ENCODE peak calls at places on chromosome 16, in six cellular contexts. H, Z, C, P, F and R are unnamed samples.

GRCh38 chr16:69382421-69382820 is 3.4 kb downstream of the TERF2 start:
- DNase-seq in Z (no peak), C (no peak), F (no peak), P (no peak), H (peak), R (no peak)

GRCh38 chr16:72877374-72878028 is 170.4 kb downstream of the ZFHX3 start:
- DNase-seq in F (peak), Z (no peak), P (peak), H (peak), C (no peak), R (no peak)

GRCh38 chr16:12387786-12388185 is 411.3 kb downstream of the SNX29 start:
- DNase-seq in F (no peak), P (no peak), Z (no peak), C (no peak), H (no peak), R (no peak)

GRCh38 chr16:14291941-14292825 is 221.1 kb downstream of the MRTFB start:
- DNase-seq in H (no peak), F (no peak), Z (no peak), C (no peak), P (no peak), R (no peak)

GRCh38 chr16:9546438-9546786 is 455.0 kb downstream of the HAPSTR1 start:
- DNase-seq in H (no peak), P (peak), Z (no peak), C (no peak), F (no peak), R (no peak)

GRCh38 chr16:49986351-49987124 is 38.5 kb upstream of the CNEP1R1 start:
- DNase-seq in P (peak), F (no peak), C (no peak), Z (no peak), H (peak), R (peak)

GRCh38 chr16:10935491-10935890 is 6.8 kb downstream of the DEXI start:
- DNase-seq in F (no peak), C (no peak), P (no peak), H (no peak), Z (no peak), R (no peak)

GRCh38 chr16:12611006-12611477 is 192.6 kb downstream of the CPPED1 start:
- DNase-seq in F (peak), H (no peak), Z (no peak), C (no peak), P (peak), R (no peak)

GRCh38 chr16:56605475-56605874 is 2.9 kb upstream of the MT2A start:
- DNase-seq in Z (no peak), C (no peak), F (no peak), P (no peak), H (no peak), R (no peak)
- H3K18ac ChIP-seq in Z (no peak), C (no peak), F (no peak), P (no peak), H (peak), R (no peak)

GRCh38 chr16:19066988-19067348 is 446 bp upstream of the COQ7 start:
- DNase-seq in Z (no peak), H (no peak), C (no peak), P (no peak), F (no peak), R (no peak)

GRCh38 chr16:19071811-19072777 is 4.7 kb downstream of the COQ7 start:
- DNase-seq in Z (no peak), C (peak), H (peak), P (peak), F (peak), R (peak)

GRCh38 chr16:19062706-19063105 is 4.7 kb upstream of the COQ7 start:
- DNase-seq in F (no peak), P (no peak), Z (no peak), C (no peak), H (no peak), R (no peak)

GRCh38 chr16:19068237-19068815 is 912 bp downstream of the COQ7 start:
- DNase-seq in C (no peak), Z (no peak), H (no peak), P (no peak), F (no peak), R (no peak)

DNA sequence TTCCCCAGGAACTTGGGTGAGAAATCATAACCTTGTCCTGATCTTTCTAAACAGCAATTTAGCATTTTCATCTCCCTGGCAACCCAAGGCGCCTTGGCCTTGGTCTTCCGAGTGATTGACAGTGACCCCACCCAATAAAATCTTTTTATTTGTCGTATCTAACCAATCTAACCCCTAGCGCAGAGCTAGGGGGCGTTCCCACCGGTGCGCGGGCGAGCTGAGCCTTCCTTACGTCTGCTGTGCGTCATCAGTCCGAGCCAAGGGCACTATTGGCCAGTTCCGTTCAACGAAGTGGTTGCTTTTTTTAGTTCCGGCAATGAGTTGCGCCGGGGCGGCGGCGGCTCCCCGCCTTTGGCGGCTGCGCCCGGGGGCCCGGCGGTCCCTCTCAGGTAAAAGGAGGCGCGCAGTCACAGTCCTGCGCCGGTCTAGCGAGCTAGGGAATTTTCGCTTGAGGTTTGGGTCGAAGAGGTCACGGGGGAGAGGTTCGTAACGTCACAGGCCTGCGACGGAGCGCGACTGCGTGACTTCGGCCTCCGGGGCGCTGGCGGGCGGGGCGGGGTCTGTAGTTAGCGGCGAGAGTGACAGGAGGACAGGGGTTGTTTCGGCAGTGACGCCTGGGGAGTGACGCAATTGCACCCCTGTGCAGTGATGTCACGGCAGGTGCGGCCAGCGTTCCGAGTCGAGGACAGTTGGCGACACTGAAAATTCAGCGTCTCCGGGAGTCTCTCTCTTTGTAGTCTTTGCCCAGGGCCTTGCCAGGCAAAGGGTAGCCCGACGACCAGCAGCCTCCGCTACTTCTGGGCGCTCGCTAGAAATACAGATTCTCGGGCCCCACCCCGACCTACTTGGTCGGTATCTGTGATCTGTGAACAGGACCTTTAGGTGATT is at the start of gene COQ7:
- DNase-seq in H (peak), C (peak), Z (peak), F (peak), P (peak), R (peak)
- H3K18ac ChIP-seq in H (no peak), C (peak), Z (peak), F (peak), P (peak), R (peak)

GRCh38 chr16:89505204-89506112 is 2.7 kb upstream of the SPG7 start:
- DNase-seq in F (no peak), Z (no peak), H (peak), P (peak), C (no peak), R (no peak)

GRCh38 chr16:89506791-89507191 is 1.4 kb upstream of the SPG7 start:
- DNase-seq in Z (no peak), P (no peak), F (no peak), H (no peak), C (no peak), R (no peak)

GRCh38 chr16:89507834-89508590 is at the start of gene SPG7:
- DNase-seq in C (peak), F (peak), H (peak), P (peak), Z (no peak), R (peak)

GRCh38 chr16:89506113-89506504 is 2.1 kb upstream of the SPG7 start:
- DNase-seq in F (no peak), H (no peak), Z (no peak), P (no peak), C (no peak), R (no peak)

GRCh38 chr16:89507219-89507833 is 877 bp upstream of the SPG7 start:
- DNase-seq in F (no peak), Z (no peak), P (no peak), H (no peak), C (no peak), R (no peak)
- H3K18ac ChIP-seq in F (peak), Z (peak), P (peak), H (peak), C (peak), R (peak)

GRCh38 chr16:67393111-67393789 is at the start of gene TPPP3:
- DNase-seq in H (peak), Z (no peak), P (peak), C (peak), F (peak), R (peak)

GRCh38 chr16:67395105-67395457 is 1.8 kb upstream of the TPPP3 start:
- DNase-seq in Z (no peak), P (no peak), F (no peak), H (no peak), C (no peak), R (no peak)

GRCh38 chr16:67395458-67396158 is 2.3 kb upstream of the TPPP3 start:
- DNase-seq in P (no peak), C (no peak), Z (no peak), F (no peak), H (peak), R (no peak)

GRCh38 chr16:67393790-67394270 is 532 bp upstream of the TPPP3 start:
- DNase-seq in P (no peak), C (no peak), H (no peak), F (peak), Z (no peak), R (no peak)

GRCh38 chr16:67394271-67395104 is 1.2 kb upstream of the TPPP3 start:
- DNase-seq in H (no peak), Z (no peak), C (peak), P (no peak), F (peak), R (no peak)
- H3K18ac ChIP-seq in H (no peak), Z (peak), C (peak), P (no peak), F (no peak), R (peak)